ENCODE peak calls at places on chromosomes 3 and 15, in five cellular contexts. P is T-helper 17 cell, M is pons, D is body of pancreas, U is astrocyte of the spinal cord. L is an unnamed sample.

GRCh38 chr15:35857812-35858211 is 311.8 kb upstream of the DPH6 start:
- DNase-seq in P (no peak), M (peak; percentile 52), D (no peak), U (no peak), L (no peak)

GRCh38 chr15:80207887-80208286 is 44.1 kb downstream of the CTXND1 start:
- DNase-seq in P (no peak), M (no peak), D (no peak), U (no peak), L (no peak)

GRCh38 chr3:120198305-120198878 is 86.6 kb downstream of the GPR156 start:
- DNase-seq in P (no peak), M (peak; percentile 46), D (no peak), U (peak; percentile 37), L (no peak)

GRCh38 chr3:149654188-149654601 is 3.6 kb downstream of the WWTR1 start:
- DNase-seq in P (no peak), M (no peak), D (no peak), U (peak; percentile 45), L (no peak)

GRCh38 chr3:50345586-50345985 is at the start of gene ZMYND10:
- DNase-seq in P (peak; percentile 70), M (no peak), D (peak; percentile 63), U (peak; percentile 21), L (peak; percentile 65)

GRCh38 chr15:34716111-34716510 is 38.7 kb downstream of the GJD2 start:
- DNase-seq in P (no peak), M (no peak), D (peak; percentile 40), U (no peak), L (no peak)

GRCh38 chr3:47149339-47149933 is 14.5 kb downstream of the SETD2 start:
- DNase-seq in P (no peak), M (no peak), D (no peak), U (no peak), L (no peak)

GRCh38 chr15:39582286-39582976 is 1.6 kb downstream of the THBS1 start:
- DNase-seq in P (no peak), M (no peak), D (peak; percentile 53), U (peak; percentile 25), L (no peak)

GRCh38 chr15:50190166-50190570 is 8.2 kb downstream of the SLC27A2 start:
- DNase-seq in P (no peak), M (no peak), D (no peak), U (no peak), L (no peak)

GRCh38 chr3:12294885-12295580 is 6.2 kb downstream of the PPARG start:
- DNase-seq in P (no peak), M (no peak), D (no peak), U (peak; percentile 77), L (no peak)

GRCh38 chr15:42032376-42033213 is 11.8 kb upstream of the PLA2G4E start:
- DNase-seq in P (no peak), M (no peak), D (no peak), U (no peak), L (no peak)

GRCh38 chr15:57138260-57138895 is 219.9 kb downstream of the TCF12 start:
- DNase-seq in P (no peak), M (peak; percentile 86), D (peak; percentile 17), U (peak; percentile 80), L (no peak)

GRCh38 chr15:42065478-42065877 is 28.9 kb downstream of the PLA2G4D start:
- DNase-seq in P (no peak), M (no peak), D (no peak), U (no peak), L (no peak)

GRCh38 chr15:43487271-43487895 is 5.6 kb downstream of the TP53BP1 start:
- DNase-seq in P (no peak), M (no peak), D (no peak), U (peak; percentile 36), L (no peak)

GRCh38 chr3:196569003-196569516 is 600 bp downstream of the FBXO45 start:
- DNase-seq in P (no peak), M (no peak), D (peak; percentile 55), U (peak; percentile 11), L (peak; percentile 38)

GRCh38 chr3:132135628-132136333 is 101.0 kb upstream of the CPNE4 start:
- DNase-seq in P (no peak), M (no peak), D (no peak), U (peak; percentile 97), L (no peak)

GRCh38 chr3:41682996-41683395 is 278.9 kb downstream of the ULK4 start:
- DNase-seq in P (no peak), M (no peak), D (no peak), U (peak; percentile 91), L (no peak)

GRCh38 chr3:29064085-29064484 is 216.8 kb upstream of the RBMS3 start:
- DNase-seq in P (no peak), M (no peak), D (no peak), U (peak; percentile 90), L (no peak)

GRCh38 chr3:170813261-170813660 is 56.7 kb downstream of the RPL22L1 start:
- DNase-seq in P (no peak), M (no peak), D (no peak), U (no peak), L (no peak)

L was measured in activated T-helper 1 cell treated with Interleukin-2 at 50 U/mL for 16 hours.